ENCODE peak calls at places on chromosomes 11 and 22, in eight cellular contexts. B is upper lobe of left lung, T is hepatocyte, P is endodermal cell, H is breast epithelium, E is A673, D is right lobe of liver, C is transverse colon. O is an unnamed sample.
A peak's percentile ranks its signal among the peaks of the same experiment; 100 is the strongest.

GRCh38 chr11:33892906-33893594 is 1.2 kb upstream of the LMO2 start:
- DNase-seq in B (no peak), T (no peak), P (no peak), H (no peak), E (no peak), D (no peak), C (no peak), O (no peak)

GRCh38 chr11:120801801-120802689 is 221.9 kb upstream of the TBCEL start:
- DNase-seq in B (peak; percentile 49), T (peak; percentile 85), P (peak; percentile 90), H (peak; percentile 71), E (peak; percentile 65), D (no peak), C (peak; percentile 62), O (peak; percentile 68)

GRCh38 chr11:2378527-2379210 is 1.6 kb downstream of the CD81 start:
- DNase-seq in B (no peak), T (peak; percentile 50), P (no peak), H (no peak), E (peak; percentile 20), D (peak; percentile 58), C (no peak), O (no peak)

GRCh38 chr11:128757235-128757711 is 63.4 kb downstream of the FLI1 start:
- DNase-seq in B (peak; percentile 79), T (no peak), P (peak; percentile 80), H (no peak), E (peak; percentile 46), D (no peak), C (peak; percentile 69), O (peak; percentile 22)

GRCh38 chr11:1841511-1842148 is 2.8 kb downstream of the TNNI2 start:
- DNase-seq in B (no peak), T (no peak), P (no peak), H (no peak), E (no peak), D (peak; percentile 52), C (no peak), O (no peak)

GRCh38 chr11:88414385-88414861 is 76.9 kb upstream of the CTSC start:
- DNase-seq in B (peak; percentile 64), T (peak; percentile 67), P (no peak), H (no peak), E (peak; percentile 85), D (no peak), C (peak; percentile 20), O (no peak)

GRCh38 chr11:77525455-77526091 is 51.7 kb upstream of the PAK1 start:
- DNase-seq in B (no peak), T (no peak), P (no peak), H (no peak), E (no peak), D (no peak), C (no peak), O (no peak)

GRCh38 chr11:134261626-134262488 is 8.5 kb downstream of the ACAD8 start:
- DNase-seq in B (no peak), T (peak; percentile 42), P (peak; percentile 83), H (no peak), E (peak; percentile 48), D (no peak), C (no peak), O (no peak)

GRCh38 chr11:128434411-128434810 is 152.9 kb downstream of the ETS1 start:
- DNase-seq in B (no peak), T (no peak), P (no peak), H (no peak), E (no peak), D (no peak), C (no peak), O (no peak)

GRCh38 chr11:45754261-45754709 is 50.7 kb upstream of the SLC35C1 start:
- DNase-seq in B (peak; percentile 22), T (peak; percentile 67), P (no peak), H (no peak), E (peak; percentile 85), D (no peak), C (no peak), O (no peak)

GRCh38 chr11:132042296-132042695 is 671.9 kb downstream of the NTM start:
- DNase-seq in B (no peak), T (no peak), P (no peak), H (no peak), E (no peak), D (no peak), C (no peak), O (no peak)

GRCh38 chr22:27217154-27217553 is 559.8 kb downstream of the MIAT start:
- DNase-seq in B (no peak), T (no peak), P (no peak), H (no peak), E (no peak), D (no peak), C (no peak), O (no peak)

GRCh38 chr11:62540804-62541671 is 5.6 kb downstream of the AHNAK start:
- DNase-seq in B (no peak), T (no peak), P (no peak), H (no peak), E (no peak), D (no peak), C (peak; percentile 57), O (no peak)

GRCh38 chr11:17275376-17276235 is 933 bp upstream of the NUCB2 start:
- DNase-seq in B (no peak), T (no peak), P (no peak), H (no peak), E (no peak), D (no peak), C (no peak), O (no peak)

GRCh38 chr22:19478086-19478392 is 954 bp downstream of the UFD1 start:
- DNase-seq in B (no peak), T (no peak), P (no peak), H (no peak), E (no peak), D (no peak), C (no peak), O (no peak)

GRCh38 chr11:62147545-62147944 is 23.7 kb downstream of the INCENP start:
- DNase-seq in B (no peak), T (no peak), P (peak; percentile 48), H (no peak), E (no peak), D (no peak), C (no peak), O (no peak)

GRCh38 chr11:119729581-119730346 is 764 bp upstream of the NECTIN1 start:
- DNase-seq in B (peak; percentile 71), T (peak; percentile 48), P (peak; percentile 71), H (peak; percentile 88), E (peak; percentile 23), D (peak; percentile 69), C (peak; percentile 77), O (peak; percentile 75)

GRCh38 chr22:45200862-45201511 is 37.3 kb downstream of the NUP50 start:
- DNase-seq in B (no peak), T (no peak), P (peak; percentile 78), H (no peak), E (no peak), D (no peak), C (no peak), O (no peak)

GRCh38 chr11:61777234-61778090 is 14.9 kb downstream of the TMEM258 start:
- DNase-seq in B (peak; percentile 41), T (no peak), P (peak; percentile 84), H (peak; percentile 65), E (peak; percentile 61), D (peak; percentile 61), C (peak; percentile 53), O (no peak)

GRCh38 chr22:19473578-19473977 is 5.4 kb downstream of the UFD1 start:
- DNase-seq in B (no peak), T (no peak), P (no peak), H (no peak), E (no peak), D (no peak), C (no peak), O (no peak)

GRCh38 chr11:79418241-79418640 is 22.6 kb downstream of the TENM4 start:
- DNase-seq in B (no peak), T (no peak), P (no peak), H (no peak), E (no peak), D (no peak), C (no peak), O (no peak)

GRCh38 chr22:39611360-39611759 is 40.8 kb downstream of the CACNA1I start:
- DNase-seq in B (no peak), T (no peak), P (no peak), H (no peak), E (no peak), D (no peak), C (no peak), O (no peak)

DNA sequence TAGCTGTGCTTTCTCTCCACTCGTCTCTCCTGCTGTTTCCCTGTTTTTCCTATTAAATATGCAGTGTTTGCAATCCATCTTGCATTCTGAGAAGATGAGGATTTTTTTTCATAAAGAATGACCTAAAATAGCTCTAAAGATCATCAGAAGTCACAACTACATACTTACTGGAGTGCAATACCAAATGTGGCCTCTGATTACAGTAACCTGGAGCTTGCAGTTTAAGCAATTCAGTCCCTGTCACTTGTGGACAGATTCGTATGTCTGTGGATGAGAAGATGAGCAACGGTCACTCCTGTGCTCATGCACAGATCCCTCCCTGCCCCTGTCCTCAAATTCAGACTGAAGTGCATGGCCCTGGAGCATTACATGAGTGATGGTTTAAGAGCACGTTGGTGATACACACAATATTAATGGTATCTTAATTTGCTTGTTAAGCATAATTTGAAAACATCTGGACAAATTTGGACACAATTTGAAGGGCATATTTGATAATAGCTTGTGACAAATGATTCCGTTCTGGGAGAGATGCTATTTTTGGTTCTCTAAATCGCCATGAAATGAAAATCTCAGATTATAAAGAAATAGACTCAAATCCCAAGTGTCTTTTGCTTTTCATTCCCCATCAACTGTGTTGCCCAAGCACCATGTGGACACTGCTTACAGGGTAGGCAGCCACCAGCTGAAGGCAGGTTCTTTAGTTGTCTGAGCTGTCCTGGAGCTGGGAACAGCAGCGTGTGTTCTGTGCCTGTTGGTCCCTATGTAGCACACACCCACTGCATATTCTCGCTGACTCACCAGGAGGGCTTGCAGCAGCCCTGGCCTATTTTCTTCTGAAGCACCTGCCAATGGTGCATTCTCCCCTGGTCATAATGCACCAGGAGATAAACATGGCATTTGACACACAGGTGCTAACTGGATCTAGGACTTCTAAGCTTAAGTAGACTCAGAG is 32.6 kb upstream of the PRAME start:
- DNase-seq in B (no peak), T (no peak), P (no peak), H (no peak), E (no peak), D (no peak), C (no peak), O (no peak)
- TF ChIP-seq CTCF in B (no peak), T (no peak), P (peak; percentile 44), H (no peak), E (peak; percentile 16), D (peak; percentile 9), C (no peak), O (no peak)

GRCh38 chr11:3849297-3849874 is 6.1 kb upstream of the STIM1 start:
- DNase-seq in B (no peak), T (peak; percentile 63), P (peak; percentile 57), H (no peak), E (peak; percentile 70), D (no peak), C (no peak), O (no peak)
- H3K9me3 ChIP-seq in B (no peaks in the 10 kb centered on the region), T (no peaks in the 10 kb centered on the region), P (no peaks in the 10 kb centered on the region), H (no peaks in the 10 kb centered on the region), E (no peaks in the 10 kb centered on the region), D (no peaks in the 10 kb centered on the region), C (no peaks in the 10 kb centered on the region), O (no peaks in the 10 kb centered on the region)

GRCh38 chr22:22748297-22748743 is 103.9 kb downstream of the GGTLC2 start:
- DNase-seq in B (peak; percentile 50), T (peak; percentile 65), P (peak; percentile 83), H (no peak), E (peak; percentile 57), D (no peak), C (peak; percentile 54), O (no peak)
- H3K27ac ChIP-seq in B (no peak overlapping the region), T (no peak overlapping the region), P (no peak overlapping the region), H (no peak overlapping the region), E (no peak overlapping the region), D (no peak overlapping the region), C (no peak overlapping the region), O (no peak overlapping the region)

GRCh38 chr22:30298005-30298701 is 8.8 kb upstream of the CASTOR1 start:
- DNase-seq in B (peak; percentile 87), T (peak; percentile 58), P (no peak), H (peak; percentile 80), E (no peak), D (no peak), C (peak; percentile 59), O (no peak)
- TF ChIP-seq CTCF in B (no peak), T (no peak), P (no peak), H (peak; percentile 55), E (no peak), D (no peak), C (peak; percentile 22), O (no peak)

O was measured in ascending aorta.